ENCODE peak calls at places on chromosomes 11 and 22, in eight cellular contexts. One of them, this sample, is unnamed.

GRCh38 chr11:65452806-65453490 is 30.4 kb downstream of the NEAT1 start:
- DNase-seq in activated T-cell treated with anti-CD3 and anti-CD28 coated beads, Interleukin-2, amount 50 U/mL, for 4 hours: no peak
- DNase-seq in M059J: peak
- DNase-seq in effector memory CD8-positive, alpha-beta T cell: no peak
- DNase-seq in posterior cingulate gyrus: no peak
- DNase-seq in iris pigment epithelial cell: peak
- DNase-seq in stimulated activated CD4-positive, alpha-beta T cell treated with anti-CD3 and anti-CD28 coated beads, Interleukin-1b, Interleukin-23, amount 100 ng/mL, for 48 hours: no peak
- DNase-seq in adipocyte: peak
- DNase-seq in this sample: no peak

GRCh38 chr11:74090701-74091100 is 80.1 kb downstream of the C2CD3 start:
- DNase-seq in activated T-cell treated with anti-CD3 and anti-CD28 coated beads, Interleukin-2, amount 50 U/mL, for 4 hours: no peak
- DNase-seq in M059J: peak
- DNase-seq in effector memory CD8-positive, alpha-beta T cell: no peak
- DNase-seq in posterior cingulate gyrus: no peak
- DNase-seq in iris pigment epithelial cell: peak
- DNase-seq in stimulated activated CD4-positive, alpha-beta T cell treated with anti-CD3 and anti-CD28 coated beads, Interleukin-1b, Interleukin-23, amount 100 ng/mL, for 48 hours: no peak
- DNase-seq in adipocyte: no peak
- DNase-seq in this sample: no peak

GRCh38 chr22:44182591-44183588 is 2.2 kb downstream of the PARVG start:
- DNase-seq in activated T-cell treated with anti-CD3 and anti-CD28 coated beads, Interleukin-2, amount 50 U/mL, for 4 hours: peak
- DNase-seq in M059J: no peak
- DNase-seq in effector memory CD8-positive, alpha-beta T cell: peak
- DNase-seq in posterior cingulate gyrus: no peak
- DNase-seq in iris pigment epithelial cell: no peak
- DNase-seq in stimulated activated CD4-positive, alpha-beta T cell treated with anti-CD3 and anti-CD28 coated beads, Interleukin-1b, Interleukin-23, amount 100 ng/mL, for 48 hours: peak
- DNase-seq in adipocyte: no peak
- DNase-seq in this sample: peak

GRCh38 chr11:128720522-128720985 is 26.7 kb downstream of the FLI1 start:
- DNase-seq in activated T-cell treated with anti-CD3 and anti-CD28 coated beads, Interleukin-2, amount 50 U/mL, for 4 hours: peak
- DNase-seq in M059J: no peak
- DNase-seq in effector memory CD8-positive, alpha-beta T cell: peak
- DNase-seq in posterior cingulate gyrus: no peak
- DNase-seq in iris pigment epithelial cell: peak
- DNase-seq in stimulated activated CD4-positive, alpha-beta T cell treated with anti-CD3 and anti-CD28 coated beads, Interleukin-1b, Interleukin-23, amount 100 ng/mL, for 48 hours: peak
- DNase-seq in adipocyte: no peak
- DNase-seq in this sample: peak

GRCh38 chr11:134019500-134019899 is 49.4 kb upstream of the JAM3 start:
- DNase-seq in activated T-cell treated with anti-CD3 and anti-CD28 coated beads, Interleukin-2, amount 50 U/mL, for 4 hours: no peak
- DNase-seq in M059J: no peak
- DNase-seq in effector memory CD8-positive, alpha-beta T cell: no peak
- DNase-seq in posterior cingulate gyrus: no peak
- DNase-seq in iris pigment epithelial cell: no peak
- DNase-seq in stimulated activated CD4-positive, alpha-beta T cell treated with anti-CD3 and anti-CD28 coated beads, Interleukin-1b, Interleukin-23, amount 100 ng/mL, for 48 hours: no peak
- DNase-seq in adipocyte: no peak
- DNase-seq in this sample: no peak

GRCh38 chr11:47261291-47261800 is 3.5 kb downstream of the NR1H3 start:
- DNase-seq in activated T-cell treated with anti-CD3 and anti-CD28 coated beads, Interleukin-2, amount 50 U/mL, for 4 hours: no peak
- DNase-seq in M059J: no peak
- DNase-seq in effector memory CD8-positive, alpha-beta T cell: no peak
- DNase-seq in posterior cingulate gyrus: no peak
- DNase-seq in iris pigment epithelial cell: no peak
- DNase-seq in stimulated activated CD4-positive, alpha-beta T cell treated with anti-CD3 and anti-CD28 coated beads, Interleukin-1b, Interleukin-23, amount 100 ng/mL, for 48 hours: no peak
- DNase-seq in adipocyte: no peak
- DNase-seq in this sample: no peak

GRCh38 chr22:19470010-19470409 is 9.0 kb downstream of the UFD1 start:
- DNase-seq in activated T-cell treated with anti-CD3 and anti-CD28 coated beads, Interleukin-2, amount 50 U/mL, for 4 hours: no peak
- DNase-seq in M059J: no peak
- DNase-seq in effector memory CD8-positive, alpha-beta T cell: no peak
- DNase-seq in posterior cingulate gyrus: no peak
- DNase-seq in iris pigment epithelial cell: no peak
- DNase-seq in stimulated activated CD4-positive, alpha-beta T cell treated with anti-CD3 and anti-CD28 coated beads, Interleukin-1b, Interleukin-23, amount 100 ng/mL, for 48 hours: no peak
- DNase-seq in adipocyte: no peak
- DNase-seq in this sample: no peak

GRCh38 chr22:37486224-37486845 is at the start of gene MFNG:
- DNase-seq in activated T-cell treated with anti-CD3 and anti-CD28 coated beads, Interleukin-2, amount 50 U/mL, for 4 hours: peak
- DNase-seq in M059J: peak
- DNase-seq in effector memory CD8-positive, alpha-beta T cell: peak
- DNase-seq in posterior cingulate gyrus: peak
- DNase-seq in iris pigment epithelial cell: peak
- DNase-seq in stimulated activated CD4-positive, alpha-beta T cell treated with anti-CD3 and anti-CD28 coated beads, Interleukin-1b, Interleukin-23, amount 100 ng/mL, for 48 hours: peak
- DNase-seq in adipocyte: peak
- DNase-seq in this sample: peak

GRCh38 chr11:96145163-96145585 is 197.8 kb downstream of the MAML2 start:
- DNase-seq in activated T-cell treated with anti-CD3 and anti-CD28 coated beads, Interleukin-2, amount 50 U/mL, for 4 hours: no peak
- DNase-seq in M059J: peak
- DNase-seq in effector memory CD8-positive, alpha-beta T cell: no peak
- DNase-seq in posterior cingulate gyrus: no peak
- DNase-seq in iris pigment epithelial cell: peak
- DNase-seq in stimulated activated CD4-positive, alpha-beta T cell treated with anti-CD3 and anti-CD28 coated beads, Interleukin-1b, Interleukin-23, amount 100 ng/mL, for 48 hours: no peak
- DNase-seq in adipocyte: peak
- DNase-seq in this sample: no peak

GRCh38 chr11:64150481-64151239 is 15.3 kb downstream of the MACROD1 start:
- DNase-seq in activated T-cell treated with anti-CD3 and anti-CD28 coated beads, Interleukin-2, amount 50 U/mL, for 4 hours: no peak
- DNase-seq in M059J: no peak
- DNase-seq in effector memory CD8-positive, alpha-beta T cell: no peak
- DNase-seq in posterior cingulate gyrus: no peak
- DNase-seq in iris pigment epithelial cell: no peak
- DNase-seq in stimulated activated CD4-positive, alpha-beta T cell treated with anti-CD3 and anti-CD28 coated beads, Interleukin-1b, Interleukin-23, amount 100 ng/mL, for 48 hours: no peak
- DNase-seq in adipocyte: no peak
- DNase-seq in this sample: no peak

GRCh38 chr11:39777035-39777434 is 1682.4 kb downstream of the LRRC4C start:
- DNase-seq in activated T-cell treated with anti-CD3 and anti-CD28 coated beads, Interleukin-2, amount 50 U/mL, for 4 hours: no peak
- DNase-seq in M059J: no peak
- DNase-seq in effector memory CD8-positive, alpha-beta T cell: no peak
- DNase-seq in posterior cingulate gyrus: no peak
- DNase-seq in iris pigment epithelial cell: no peak
- DNase-seq in stimulated activated CD4-positive, alpha-beta T cell treated with anti-CD3 and anti-CD28 coated beads, Interleukin-1b, Interleukin-23, amount 100 ng/mL, for 48 hours: no peak
- DNase-seq in adipocyte: no peak
- DNase-seq in this sample: no peak